ENCODE peak calls at places on chromosomes 7 and 10, in four cellular contexts. One of them, this sample, is unnamed.

GRCh38 chr10:95346715-95347401 is 56.1 kb upstream of the PDLIM1 start:
- DNase-seq in activated T-cell treated with anti-CD3 and anti-CD28 coated beads for 1 hour: no peak
- DNase-seq in stimulated activated CD8-positive, alpha-beta memory T cell treated with anti-CD3 and anti-CD28 coated beads, Interleukin-12 subunit alpha, Interleukin-12 subunit beta, amount 100 ng/mL, for 4 hours: no peak
- DNase-seq in activated naive CD8-positive, alpha-beta T cell treated with anti-CD3 and anti-CD28 coated beads, Interleukin-2, amount 50 U/mL, for 24 hours: no peak
- DNase-seq in this sample: no peak

GRCh38 chr7:69664433-69664832 is 66.2 kb downstream of the AUTS2 start:
- DNase-seq in activated T-cell treated with anti-CD3 and anti-CD28 coated beads for 1 hour: no peak
- DNase-seq in stimulated activated CD8-positive, alpha-beta memory T cell treated with anti-CD3 and anti-CD28 coated beads, Interleukin-12 subunit alpha, Interleukin-12 subunit beta, amount 100 ng/mL, for 4 hours: no peak
- DNase-seq in activated naive CD8-positive, alpha-beta T cell treated with anti-CD3 and anti-CD28 coated beads, Interleukin-2, amount 50 U/mL, for 24 hours: no peak
- DNase-seq in this sample: no peak

GRCh38 chr10:74917481-74918077 is 91.2 kb downstream of the KAT6B start:
- DNase-seq in activated T-cell treated with anti-CD3 and anti-CD28 coated beads for 1 hour: no peak
- DNase-seq in stimulated activated CD8-positive, alpha-beta memory T cell treated with anti-CD3 and anti-CD28 coated beads, Interleukin-12 subunit alpha, Interleukin-12 subunit beta, amount 100 ng/mL, for 4 hours: no peak
- DNase-seq in activated naive CD8-positive, alpha-beta T cell treated with anti-CD3 and anti-CD28 coated beads, Interleukin-2, amount 50 U/mL, for 24 hours: no peak
- DNase-seq in this sample: no peak

GRCh38 chr10:15316144-15316543 is 54.9 kb downstream of the FAM171A1 start:
- DNase-seq in activated T-cell treated with anti-CD3 and anti-CD28 coated beads for 1 hour: no peak
- DNase-seq in stimulated activated CD8-positive, alpha-beta memory T cell treated with anti-CD3 and anti-CD28 coated beads, Interleukin-12 subunit alpha, Interleukin-12 subunit beta, amount 100 ng/mL, for 4 hours: no peak
- DNase-seq in activated naive CD8-positive, alpha-beta T cell treated with anti-CD3 and anti-CD28 coated beads, Interleukin-2, amount 50 U/mL, for 24 hours: no peak
- DNase-seq in this sample: no peak

GRCh38 chr10:9869185-9869584 is 1148.5 kb upstream of the CELF2 start:
- DNase-seq in activated T-cell treated with anti-CD3 and anti-CD28 coated beads for 1 hour: no peak
- DNase-seq in stimulated activated CD8-positive, alpha-beta memory T cell treated with anti-CD3 and anti-CD28 coated beads, Interleukin-12 subunit alpha, Interleukin-12 subunit beta, amount 100 ng/mL, for 4 hours: no peak
- DNase-seq in activated naive CD8-positive, alpha-beta T cell treated with anti-CD3 and anti-CD28 coated beads, Interleukin-2, amount 50 U/mL, for 24 hours: no peak
- DNase-seq in this sample: no peak

GRCh38 chr7:28584235-28584634 is 171.9 kb downstream of the CREB5 start:
- DNase-seq in activated T-cell treated with anti-CD3 and anti-CD28 coated beads for 1 hour: no peak
- DNase-seq in stimulated activated CD8-positive, alpha-beta memory T cell treated with anti-CD3 and anti-CD28 coated beads, Interleukin-12 subunit alpha, Interleukin-12 subunit beta, amount 100 ng/mL, for 4 hours: no peak
- DNase-seq in activated naive CD8-positive, alpha-beta T cell treated with anti-CD3 and anti-CD28 coated beads, Interleukin-2, amount 50 U/mL, for 24 hours: no peak
- DNase-seq in this sample: no peak

GRCh38 chr7:94266278-94266677 is 128.4 kb upstream of the COL1A2 start:
- DNase-seq in activated T-cell treated with anti-CD3 and anti-CD28 coated beads for 1 hour: no peak
- DNase-seq in stimulated activated CD8-positive, alpha-beta memory T cell treated with anti-CD3 and anti-CD28 coated beads, Interleukin-12 subunit alpha, Interleukin-12 subunit beta, amount 100 ng/mL, for 4 hours: no peak
- DNase-seq in activated naive CD8-positive, alpha-beta T cell treated with anti-CD3 and anti-CD28 coated beads, Interleukin-2, amount 50 U/mL, for 24 hours: no peak
- DNase-seq in this sample: no peak

GRCh38 chr7:64799-65430 is 127.5 kb upstream of the FAM20C start:
- DNase-seq in activated T-cell treated with anti-CD3 and anti-CD28 coated beads for 1 hour: no peak
- DNase-seq in stimulated activated CD8-positive, alpha-beta memory T cell treated with anti-CD3 and anti-CD28 coated beads, Interleukin-12 subunit alpha, Interleukin-12 subunit beta, amount 100 ng/mL, for 4 hours: no peak
- DNase-seq in activated naive CD8-positive, alpha-beta T cell treated with anti-CD3 and anti-CD28 coated beads, Interleukin-2, amount 50 U/mL, for 24 hours: no peak
- DNase-seq in this sample: no peak

GRCh38 chr10:123316776-123317175 is 162.6 kb downstream of the BUB3 start:
- DNase-seq in activated T-cell treated with anti-CD3 and anti-CD28 coated beads for 1 hour: no peak
- DNase-seq in stimulated activated CD8-positive, alpha-beta memory T cell treated with anti-CD3 and anti-CD28 coated beads, Interleukin-12 subunit alpha, Interleukin-12 subunit beta, amount 100 ng/mL, for 4 hours: no peak
- DNase-seq in activated naive CD8-positive, alpha-beta T cell treated with anti-CD3 and anti-CD28 coated beads, Interleukin-2, amount 50 U/mL, for 24 hours: no peak
- DNase-seq in this sample: no peak